ENCODE peak calls at places on chromosomes 6 and 20, in ten cellular contexts. X, W, N, F, O, Y, H, P, I and B are unnamed samples.
A peak's percentile ranks its signal among the peaks of the same experiment; 100 is the strongest.

GRCh38 chr20:33846291-33846916 is 35.3 kb downstream of the CHMP4B start:
- DNase-seq in N (no peak), H (no peak), Y (peak; percentile 59), W (no peak), X (no peak), F (no peak), O (no peak), P (no peak), I (no peak), B (no peak)

GRCh38 chr6:167825759-167826229 is 917 bp upstream of the AFDN start:
- DNase-seq in F (peak; percentile 83), H (no peak), W (peak; percentile 56), N (peak; percentile 86), I (peak; percentile 81), Y (peak; percentile 73), P (no peak), O (peak; percentile 91), X (peak; percentile 8), B (no peak)

GRCh38 chr6:47059216-47059885 is 17.2 kb upstream of the ADGRF1 start:
- DNase-seq in H (no peak), Y (no peak), I (no peak), F (no peak), O (no peak), X (no peak), N (no peak), W (no peak), P (no peak), B (no peak)

GRCh38 chr6:142301421-142302391 is at the start of gene ADGRG6:
- DNase-seq in Y (peak; percentile 54), F (peak; percentile 41), X (peak; percentile 78), H (no peak), W (peak; percentile 70), I (peak; percentile 73), N (peak; percentile 72), O (peak; percentile 81), P (no peak), B (peak; percentile 48)

GRCh38 chr6:39314273-39314790 is at the start of gene KCNK17:
- DNase-seq in F (no peak), W (no peak), H (no peak), P (no peak), I (no peak), Y (no peak), N (peak; percentile 75), O (no peak), X (no peak), B (no peak)

GRCh38 chr20:24148372-24148771 is 159.8 kb upstream of the GGTLC1 start:
- DNase-seq in W (no peak), H (peak; percentile 91), I (peak; percentile 59), F (peak; percentile 31), N (no peak), P (no peak), Y (no peak), X (no peak), O (no peak), B (no peak)

GRCh38 chr6:137106183-137106582 is 61.4 kb upstream of the IL20RA start:
- DNase-seq in N (no peak), Y (no peak), X (no peak), I (no peak), O (no peak), F (no peak), W (no peak), P (no peak), H (no peak), B (no peak)

GRCh38 chr20:3090565-3090964 is 6.0 kb upstream of the AVP start:
- DNase-seq in X (no peak), H (no peak), N (no peak), P (no peak), I (no peak), Y (no peak), O (no peak), W (no peak), F (no peak), B (no peak)

GRCh38 chr6:152368761-152369624 is 268.2 kb downstream of the SYNE1 start:
- DNase-seq in F (no peak), O (no peak), X (no peak), P (no peak), W (no peak), I (no peak), N (no peak), Y (peak; percentile 27), H (no peak), B (no peak)

GRCh38 chr6:79127660-79128059 is 49.6 kb upstream of the PHIP start:
- DNase-seq in N (peak; percentile 48), X (no peak), F (no peak), I (peak; percentile 32), Y (no peak), P (no peak), W (no peak), O (no peak), H (peak; percentile 17), B (no peak)

GRCh38 chr20:49468412-49468811 is 14.1 kb downstream of the KCNB1 start:
- DNase-seq in X (no peak), W (no peak), N (no peak), I (no peak), F (no peak), Y (no peak), O (no peak), H (no peak), P (no peak), B (no peak)

GRCh38 chr6:159097256-159097655 is 52.5 kb upstream of the TAGAP start:
- DNase-seq in P (no peak), W (no peak), I (no peak), F (no peak), O (no peak), N (no peak), H (no peak), Y (no peak), X (peak; percentile 81), B (no peak)

GRCh38 chr20:18909254-18909653 is 95.7 kb downstream of the SCP2D1 start:
- DNase-seq in W (no peak), N (no peak), F (no peak), O (no peak), P (no peak), X (no peak), Y (no peak), I (no peak), H (no peak), B (no peak)

GRCh38 chr6:68777956-68778355 is 142.9 kb downstream of the ADGRB3 start:
- DNase-seq in I (no peak), O (no peak), W (no peak), N (no peak), H (no peak), Y (peak; percentile 30), F (no peak), X (no peak), P (no peak), B (no peak)

GRCh38 chr20:20956586-20956985 is 149.6 kb downstream of the LINC00237 start:
- DNase-seq in F (no peak), W (no peak), O (no peak), H (no peak), N (no peak), P (no peak), X (no peak), Y (no peak), I (no peak), B (no peak)

GRCh38 chr6:166435574-166435973 is 52.8 kb upstream of the MPC1 start:
- DNase-seq in W (no peak), X (peak; percentile 30), H (peak; percentile 26), N (no peak), P (no peak), F (no peak), I (no peak), Y (no peak), O (no peak), B (no peak)

GRCh38 chr6:31878761-31879542 is at the start of gene SLC44A4:
- DNase-seq in I (no peak), F (peak; percentile 79), P (no peak), O (peak; percentile 79), N (peak; percentile 67), Y (no peak), H (no peak), W (no peak), X (no peak), B (no peak)

GRCh38 chr6:56381852-56382251 is 134.5 kb upstream of the COL21A1 start:
- DNase-seq in N (no peak), H (no peak), O (no peak), W (peak; percentile 37), I (no peak), Y (no peak), P (no peak), X (no peak), F (no peak), B (no peak)

GRCh38 chr6:166738778-166739654 is 112.0 kb upstream of the RPS6KA2 start:
- DNase-seq in N (no peak), H (no peak), P (no peak), W (no peak), I (no peak), O (no peak), X (no peak), F (no peak), Y (peak; percentile 70), B (no peak)

GRCh38 chr6:148470141-148470540 is 127.5 kb downstream of the SASH1 start:
- DNase-seq in Y (peak; percentile 27), N (no peak), W (no peak), O (no peak), X (no peak), F (no peak), H (no peak), I (no peak), P (no peak), B (no peak)

GRCh38 chr6:144467153-144467762 is 182.1 kb downstream of the UTRN start:
- DNase-seq in H (no peak), N (no peak), O (no peak), Y (no peak), W (no peak), F (no peak), X (no peak), P (no peak), I (no peak), B (no peak)

GRCh38 chr6:168035098-168035660 is 37.7 kb downstream of the KIF25 start:
- DNase-seq in Y (peak; percentile 93), I (peak; percentile 72), H (no peak), P (peak; percentile 12), F (peak; percentile 66), N (peak; percentile 82), W (peak; percentile 82), X (no peak), O (peak; percentile 89), B (peak; percentile 39)

GRCh38 chr6:19771753-19772336 is 65.3 kb upstream of the ID4 start:
- DNase-seq in Y (no peak), N (no peak), H (no peak), W (peak; percentile 23), P (peak; percentile 1), O (no peak), X (no peak), I (no peak), F (no peak), B (no peak)

GRCh38 chr6:117396228-117396627 is 29.5 kb downstream of the ROS1 start:
- DNase-seq in P (no peak), H (no peak), I (no peak), W (no peak), Y (no peak), X (no peak), N (no peak), F (no peak), O (no peak), B (no peak)

GRCh38 chr20:56595746-56596478 is 33.2 kb upstream of the TFAP2C start:
- DNase-seq in Y (no peak), N (peak; percentile 38), H (no peak), P (no peak), O (no peak), I (no peak), F (no peak), X (no peak), W (no peak), B (no peak)

GRCh38 chr6:90714319-90714718 is 127.4 kb upstream of the MAP3K7 start:
- DNase-seq in H (no peak), W (no peak), P (no peak), O (no peak), X (no peak), I (no peak), F (no peak), Y (no peak), N (no peak), B (no peak)

GRCh38 chr6:151004415-151005024 is 139.0 kb downstream of the MTHFD1L start:
- DNase-seq in N (no peak), O (no peak), I (no peak), F (no peak), Y (peak; percentile 87), W (peak; percentile 88), P (peak; percentile 80), H (no peak), X (no peak), B (no peak)

GRCh38 chr20:6583134-6583738 is 184.2 kb upstream of the BMP2 start:
- DNase-seq in F (no peak), Y (peak; percentile 68), N (peak; percentile 62), X (no peak), I (peak; percentile 51), P (no peak), H (peak; percentile 69), W (peak; percentile 31), O (peak; percentile 71), B (no peak)